ENCODE peak calls at places on chromosomes 6 and 20, in seven cellular contexts. One of them, this sample, is unnamed.

GRCh38 chr20:47610247-47610944 is 108.7 kb downstream of the NCOA3 start:
- DNase-seq in Peyer's patch: peak; percentile 87
- DNase-seq in sigmoid colon: peak; percentile 71
- DNase-seq in pancreas: no peak
- DNase-seq in fibroblast of villous mesenchyme: peak; percentile 82
- DNase-seq in skeletal muscle cell: peak; percentile 55
- DNase-seq in breast epithelium: no peak
- DNase-seq in this sample: no peak

GRCh38 chr6:36788768-36789167 is 50.5 kb downstream of the CPNE5 start:
- DNase-seq in Peyer's patch: no peak
- DNase-seq in sigmoid colon: no peak
- DNase-seq in pancreas: no peak
- DNase-seq in fibroblast of villous mesenchyme: peak; percentile 25
- DNase-seq in skeletal muscle cell: no peak
- DNase-seq in breast epithelium: no peak
- DNase-seq in this sample: no peak

GRCh38 chr6:165049362-165049761 is 260.0 kb downstream of the C6orf118 start:
- DNase-seq in Peyer's patch: no peak
- DNase-seq in sigmoid colon: no peak
- DNase-seq in pancreas: no peak
- DNase-seq in fibroblast of villous mesenchyme: peak; percentile 15
- DNase-seq in skeletal muscle cell: no peak
- DNase-seq in breast epithelium: no peak
- DNase-seq in this sample: no peak

GRCh38 chr20:50405235-50405914 is 104.8 kb upstream of the PTPN1 start:
- DNase-seq in Peyer's patch: no peak
- DNase-seq in sigmoid colon: no peak
- DNase-seq in pancreas: no peak
- DNase-seq in fibroblast of villous mesenchyme: no peak
- DNase-seq in skeletal muscle cell: no peak
- DNase-seq in breast epithelium: no peak
- DNase-seq in this sample: no peak

GRCh38 chr6:91575032-91575431 is 988.2 kb upstream of the MAP3K7 start:
- DNase-seq in Peyer's patch: no peak
- DNase-seq in sigmoid colon: no peak
- DNase-seq in pancreas: no peak
- DNase-seq in fibroblast of villous mesenchyme: peak; percentile 17
- DNase-seq in skeletal muscle cell: no peak
- DNase-seq in breast epithelium: no peak
- DNase-seq in this sample: no peak

GRCh38 chr6:169725270-169726048 is 1.2 kb upstream of the PHF10 start:
- DNase-seq in Peyer's patch: peak; percentile 75
- DNase-seq in sigmoid colon: peak; percentile 86
- DNase-seq in pancreas: peak; percentile 39
- DNase-seq in fibroblast of villous mesenchyme: peak; percentile 97
- DNase-seq in skeletal muscle cell: peak; percentile 56
- DNase-seq in breast epithelium: no peak
- DNase-seq in this sample: peak; percentile 64

GRCh38 chr6:41428995-41429417 is 93.6 kb downstream of the NCR2 start:
- DNase-seq in Peyer's patch: no peak
- DNase-seq in sigmoid colon: peak; percentile 83
- DNase-seq in pancreas: no peak
- DNase-seq in fibroblast of villous mesenchyme: peak; percentile 16
- DNase-seq in skeletal muscle cell: no peak
- DNase-seq in breast epithelium: no peak
- DNase-seq in this sample: no peak

GRCh38 chr6:47478233-47479155 is 905 bp downstream of the CD2AP start:
- DNase-seq in Peyer's patch: no peak
- DNase-seq in sigmoid colon: no peak
- DNase-seq in pancreas: no peak
- DNase-seq in fibroblast of villous mesenchyme: peak; percentile 49
- DNase-seq in skeletal muscle cell: no peak
- DNase-seq in breast epithelium: no peak
- DNase-seq in this sample: no peak

GRCh38 chr6:43856005-43856765 is 86.2 kb downstream of the VEGFA start:
- DNase-seq in Peyer's patch: peak; percentile 62
- DNase-seq in sigmoid colon: no peak
- DNase-seq in pancreas: peak; percentile 51
- DNase-seq in fibroblast of villous mesenchyme: peak; percentile 54
- DNase-seq in skeletal muscle cell: no peak
- DNase-seq in breast epithelium: no peak
- DNase-seq in this sample: no peak

GRCh38 chr6:150895898-150896632 is 30.6 kb downstream of the MTHFD1L start:
- DNase-seq in Peyer's patch: no peak
- DNase-seq in sigmoid colon: peak; percentile 20
- DNase-seq in pancreas: no peak
- DNase-seq in fibroblast of villous mesenchyme: no peak
- DNase-seq in skeletal muscle cell: no peak
- DNase-seq in breast epithelium: no peak
- DNase-seq in this sample: no peak

GRCh38 chr6:88276331-88276730 is 110.2 kb upstream of the CNR1 start:
- DNase-seq in Peyer's patch: no peak
- DNase-seq in sigmoid colon: no peak
- DNase-seq in pancreas: no peak
- DNase-seq in fibroblast of villous mesenchyme: no peak
- DNase-seq in skeletal muscle cell: no peak
- DNase-seq in breast epithelium: no peak
- DNase-seq in this sample: no peak

GRCh38 chr6:63476302-63476701 is 96.0 kb upstream of the LOC128125822 start:
- DNase-seq in Peyer's patch: no peak
- DNase-seq in sigmoid colon: no peak
- DNase-seq in pancreas: no peak
- DNase-seq in fibroblast of villous mesenchyme: no peak
- DNase-seq in skeletal muscle cell: no peak
- DNase-seq in breast epithelium: no peak
- DNase-seq in this sample: no peak

GRCh38 chr6:75098709-75099108 is 107.1 kb downstream of the COL12A1 start:
- DNase-seq in Peyer's patch: peak; percentile 53
- DNase-seq in sigmoid colon: peak; percentile 91
- DNase-seq in pancreas: peak; percentile 40
- DNase-seq in fibroblast of villous mesenchyme: peak; percentile 95
- DNase-seq in skeletal muscle cell: peak; percentile 97
- DNase-seq in breast epithelium: no peak
- DNase-seq in this sample: peak; percentile 47

GRCh38 chr20:41499961-41500725 is 118.0 kb downstream of the CHD6 start:
- DNase-seq in Peyer's patch: no peak
- DNase-seq in sigmoid colon: no peak
- DNase-seq in pancreas: no peak
- DNase-seq in fibroblast of villous mesenchyme: peak; percentile 61
- DNase-seq in skeletal muscle cell: no peak
- DNase-seq in breast epithelium: no peak
- DNase-seq in this sample: no peak

GRCh38 chr6:4188801-4189200 is 53.4 kb upstream of the ECI2 start:
- DNase-seq in Peyer's patch: no peak
- DNase-seq in sigmoid colon: no peak
- DNase-seq in pancreas: no peak
- DNase-seq in fibroblast of villous mesenchyme: no peak
- DNase-seq in skeletal muscle cell: no peak
- DNase-seq in breast epithelium: no peak
- DNase-seq in this sample: no peak

GRCh38 chr6:161273356-161273751 is 507 bp downstream of the AGPAT4 start:
- DNase-seq in Peyer's patch: no peak
- DNase-seq in sigmoid colon: peak; percentile 64
- DNase-seq in pancreas: peak; percentile 7
- DNase-seq in fibroblast of villous mesenchyme: peak; percentile 68
- DNase-seq in skeletal muscle cell: no peak
- DNase-seq in breast epithelium: no peak
- DNase-seq in this sample: no peak

GRCh38 chr20:48990467-48990866 is 55.6 kb upstream of the CSE1L start:
- DNase-seq in Peyer's patch: no peak
- DNase-seq in sigmoid colon: no peak
- DNase-seq in pancreas: no peak
- DNase-seq in fibroblast of villous mesenchyme: no peak
- DNase-seq in skeletal muscle cell: no peak
- DNase-seq in breast epithelium: no peak
- DNase-seq in this sample: no peak

GRCh38 chr6:129239825-129240491 is 357.0 kb downstream of the LAMA2 start:
- DNase-seq in Peyer's patch: no peak
- DNase-seq in sigmoid colon: no peak
- DNase-seq in pancreas: no peak
- DNase-seq in fibroblast of villous mesenchyme: no peak
- DNase-seq in skeletal muscle cell: no peak
- DNase-seq in breast epithelium: no peak
- DNase-seq in this sample: no peak

GRCh38 chr6:127517698-127518097 is 1.4 kb downstream of the MTCL3 start:
- DNase-seq in Peyer's patch: no peak
- DNase-seq in sigmoid colon: no peak
- DNase-seq in pancreas: no peak
- DNase-seq in fibroblast of villous mesenchyme: no peak
- DNase-seq in skeletal muscle cell: no peak
- DNase-seq in breast epithelium: no peak
- DNase-seq in this sample: no peak
- H3K4me3 ChIP-seq in Peyer's patch: no peak overlapping the region
- H3K4me3 ChIP-seq in sigmoid colon: no peak overlapping the region
- H3K4me3 ChIP-seq in pancreas: no peak overlapping the region
- H3K4me3 ChIP-seq in fibroblast of villous mesenchyme: no peak overlapping the region
- H3K4me3 ChIP-seq in skeletal muscle cell: peak overlapping the region; percentile 54
- H3K4me3 ChIP-seq in breast epithelium: no peak overlapping the region
- H3K4me3 ChIP-seq in this sample: no peak overlapping the region

GRCh38 chr6:32842021-32842650 is 1.7 kb downstream of the PSMB8 start:
- DNase-seq in Peyer's patch: no peak
- DNase-seq in sigmoid colon: no peak
- DNase-seq in pancreas: no peak
- DNase-seq in fibroblast of villous mesenchyme: no peak
- DNase-seq in skeletal muscle cell: no peak
- DNase-seq in breast epithelium: no peak
- DNase-seq in this sample: no peak
- H3K4me3 ChIP-seq in Peyer's patch: peak overlapping the region; percentile 92
- H3K4me3 ChIP-seq in sigmoid colon: no peak overlapping the region
- H3K4me3 ChIP-seq in pancreas: no peak overlapping the region
- H3K4me3 ChIP-seq in fibroblast of villous mesenchyme: no peak overlapping the region
- H3K4me3 ChIP-seq in skeletal muscle cell: no peak overlapping the region
- H3K4me3 ChIP-seq in breast epithelium: no peak overlapping the region
- H3K4me3 ChIP-seq in this sample: no peak overlapping the region

GRCh38 chr6:49550413-49551125 is at the start of gene C6orf141:
- DNase-seq in Peyer's patch: peak; percentile 65
- DNase-seq in sigmoid colon: no peak
- DNase-seq in pancreas: peak; percentile 13
- DNase-seq in fibroblast of villous mesenchyme: no peak
- DNase-seq in skeletal muscle cell: no peak
- DNase-seq in breast epithelium: peak; percentile 63
- DNase-seq in this sample: peak; percentile 86
- H3K4me3 ChIP-seq in Peyer's patch: peak within 1 kb of the TSS; percentile 65
- H3K4me3 ChIP-seq in sigmoid colon: peak within 1 kb of the TSS; percentile 42
- H3K4me3 ChIP-seq in pancreas: peak within 1 kb of the TSS; percentile 61
- H3K4me3 ChIP-seq in fibroblast of villous mesenchyme: peak within 1 kb of the TSS; percentile 64
- H3K4me3 ChIP-seq in skeletal muscle cell: peak within 1 kb of the TSS; percentile 42
- H3K4me3 ChIP-seq in breast epithelium: peak within 1 kb of the TSS; percentile 36
- H3K4me3 ChIP-seq in this sample: peak within 1 kb of the TSS; percentile 69

GRCh38 chr6:127199470-127199869 is 67.2 kb upstream of the RNF146 start:
- DNase-seq in Peyer's patch: no peak
- DNase-seq in sigmoid colon: no peak
- DNase-seq in pancreas: no peak
- DNase-seq in fibroblast of villous mesenchyme: no peak
- DNase-seq in skeletal muscle cell: no peak
- DNase-seq in breast epithelium: no peak
- DNase-seq in this sample: no peak
- H3K4me3 ChIP-seq in Peyer's patch: no peak overlapping the region
- H3K4me3 ChIP-seq in sigmoid colon: no peak overlapping the region
- H3K4me3 ChIP-seq in pancreas: no peak overlapping the region
- H3K4me3 ChIP-seq in fibroblast of villous mesenchyme: no peak overlapping the region
- H3K4me3 ChIP-seq in skeletal muscle cell: no peak overlapping the region
- H3K4me3 ChIP-seq in breast epithelium: no peak overlapping the region
- H3K4me3 ChIP-seq in this sample: no peak overlapping the region

GRCh38 chr6:32868257-32868788 is 14.3 kb downstream of the PSMB9 start:
- DNase-seq in Peyer's patch: peak; percentile 94
- DNase-seq in sigmoid colon: peak; percentile 87
- DNase-seq in pancreas: peak; percentile 59
- DNase-seq in fibroblast of villous mesenchyme: peak; percentile 81
- DNase-seq in skeletal muscle cell: no peak
- DNase-seq in breast epithelium: peak; percentile 82
- DNase-seq in this sample: no peak
- H3K4me3 ChIP-seq in Peyer's patch: no peak overlapping the region
- H3K4me3 ChIP-seq in sigmoid colon: no peak overlapping the region
- H3K4me3 ChIP-seq in pancreas: no peak overlapping the region
- H3K4me3 ChIP-seq in fibroblast of villous mesenchyme: no peak overlapping the region
- H3K4me3 ChIP-seq in skeletal muscle cell: no peak overlapping the region
- H3K4me3 ChIP-seq in breast epithelium: no peak overlapping the region
- H3K4me3 ChIP-seq in this sample: no peak overlapping the region

GRCh38 chr6:26609463-26609862 is 12.7 kb downstream of the ABT1 start:
- DNase-seq in Peyer's patch: no peak
- DNase-seq in sigmoid colon: no peak
- DNase-seq in pancreas: no peak
- DNase-seq in fibroblast of villous mesenchyme: no peak
- DNase-seq in skeletal muscle cell: no peak
- DNase-seq in breast epithelium: no peak
- DNase-seq in this sample: no peak

GRCh38 chr6:26604026-26604425 is 7.3 kb downstream of the ABT1 start:
- DNase-seq in Peyer's patch: no peak
- DNase-seq in sigmoid colon: no peak
- DNase-seq in pancreas: no peak
- DNase-seq in fibroblast of villous mesenchyme: no peak
- DNase-seq in skeletal muscle cell: no peak
- DNase-seq in breast epithelium: no peak
- DNase-seq in this sample: no peak

GRCh38 chr6:26611599-26611998 is 14.8 kb downstream of the ABT1 start:
- DNase-seq in Peyer's patch: no peak
- DNase-seq in sigmoid colon: no peak
- DNase-seq in pancreas: no peak
- DNase-seq in fibroblast of villous mesenchyme: no peak
- DNase-seq in skeletal muscle cell: no peak
- DNase-seq in breast epithelium: no peak
- DNase-seq in this sample: no peak

GRCh38 chr6:26604797-26605196 is 8.0 kb downstream of the ABT1 start:
- DNase-seq in Peyer's patch: no peak
- DNase-seq in sigmoid colon: no peak
- DNase-seq in pancreas: no peak
- DNase-seq in fibroblast of villous mesenchyme: no peak
- DNase-seq in skeletal muscle cell: no peak
- DNase-seq in breast epithelium: no peak
- DNase-seq in this sample: no peak

GRCh38 chr6:26607434-26608230 is 10.9 kb downstream of the ABT1 start:
- DNase-seq in Peyer's patch: peak; percentile 78
- DNase-seq in sigmoid colon: no peak
- DNase-seq in pancreas: peak; percentile 24
- DNase-seq in fibroblast of villous mesenchyme: peak; percentile 73
- DNase-seq in skeletal muscle cell: no peak
- DNase-seq in breast epithelium: no peak
- DNase-seq in this sample: no peak
- H3K4me3 ChIP-seq in Peyer's patch: peak overlapping the region; percentile 27
- H3K4me3 ChIP-seq in sigmoid colon: no peak overlapping the region
- H3K4me3 ChIP-seq in pancreas: no peak overlapping the region
- H3K4me3 ChIP-seq in fibroblast of villous mesenchyme: peak overlapping the region; percentile 31
- H3K4me3 ChIP-seq in skeletal muscle cell: peak overlapping the region; percentile 33
- H3K4me3 ChIP-seq in breast epithelium: no peak overlapping the region
- H3K4me3 ChIP-seq in this sample: peak overlapping the region; percentile 17

GRCh38 chr20:57747889-57748456 is 38.2 kb upstream of the PMEPA1 start:
- DNase-seq in Peyer's patch: no peak
- DNase-seq in sigmoid colon: peak; percentile 57
- DNase-seq in pancreas: no peak
- DNase-seq in fibroblast of villous mesenchyme: no peak
- DNase-seq in skeletal muscle cell: no peak
- DNase-seq in breast epithelium: no peak
- DNase-seq in this sample: peak; percentile 84
- H3K4me3 ChIP-seq in Peyer's patch: no peak overlapping the region
- H3K4me3 ChIP-seq in sigmoid colon: peak overlapping the region; percentile 46
- H3K4me3 ChIP-seq in pancreas: no peak overlapping the region
- H3K4me3 ChIP-seq in fibroblast of villous mesenchyme: no peak overlapping the region
- H3K4me3 ChIP-seq in skeletal muscle cell: no peak overlapping the region
- H3K4me3 ChIP-seq in breast epithelium: peak overlapping the region; percentile 30
- H3K4me3 ChIP-seq in this sample: no peak overlapping the region

GRCh38 chr6:147384737-147385710 is 123.5 kb upstream of the SAMD5 start:
- DNase-seq in Peyer's patch: no peak
- DNase-seq in sigmoid colon: no peak
- DNase-seq in pancreas: no peak
- DNase-seq in fibroblast of villous mesenchyme: no peak
- DNase-seq in skeletal muscle cell: no peak
- DNase-seq in breast epithelium: no peak
- DNase-seq in this sample: no peak
- H3K4me3 ChIP-seq in Peyer's patch: no peak overlapping the region
- H3K4me3 ChIP-seq in sigmoid colon: no peak overlapping the region
- H3K4me3 ChIP-seq in pancreas: no peak overlapping the region
- H3K4me3 ChIP-seq in fibroblast of villous mesenchyme: no peak overlapping the region
- H3K4me3 ChIP-seq in skeletal muscle cell: no peak overlapping the region
- H3K4me3 ChIP-seq in breast epithelium: no peak overlapping the region
- H3K4me3 ChIP-seq in this sample: no peak overlapping the region